ENCODE peak calls at places on chromosomes 3 and 15, in eight cellular contexts. G, Y, M, K, V, L, J and E are unnamed samples.

GRCh38 chr3:67415504-67415903 is 238.9 kb downstream of the SUCLG2 start:
- DNase-seq in J (no peak), K (no peak), M (no peak), Y (peak; percentile 38), L (no peak), V (no peak), G (no peak), E (no peak)

GRCh38 chr3:172561894-172562664 is 38.8 kb upstream of the TNFSF10 start:
- DNase-seq in V (no peak), G (no peak), M (no peak), K (peak; percentile 75), L (peak; percentile 85), J (no peak), Y (no peak), E (no peak)

GRCh38 chr15:101684384-101684783 is 32.2 kb upstream of the TM2D3 start:
- DNase-seq in J (no peak), V (no peak), M (no peak), Y (peak; percentile 85), L (peak; percentile 80), K (peak; percentile 20), G (peak; percentile 58), E (no peak)

GRCh38 chr3:192408721-192409151 is 318.6 kb downstream of the FGF12 start:
- DNase-seq in V (no peak), G (peak; percentile 21), M (peak; percentile 16), L (no peak), K (no peak), J (no peak), Y (no peak), E (no peak)

GRCh38 chr3:106197532-106198187 is 328.8 kb upstream of the CBLB start:
- DNase-seq in V (no peak), Y (peak; percentile 52), M (no peak), J (no peak), G (no peak), L (no peak), K (no peak), E (no peak)

GRCh38 chr15:45179221-45179985 is 8.4 kb downstream of the SHF start:
- DNase-seq in M (no peak), V (peak; percentile 81), J (no peak), G (peak; percentile 29), L (peak; percentile 48), K (no peak), Y (no peak), E (peak; percentile 82)

GRCh38 chr3:28835751-28836150 is 445.1 kb upstream of the RBMS3 start:
- DNase-seq in G (no peak), Y (no peak), L (peak; percentile 47), V (no peak), K (no peak), M (no peak), J (peak; percentile 53), E (peak; percentile 50)

GRCh38 chr3:148605551-148605950 is 92.2 kb upstream of the AGTR1 start:
- DNase-seq in K (no peak), G (no peak), Y (no peak), L (no peak), V (no peak), M (no peak), J (no peak), E (no peak)

GRCh38 chr15:75019916-75020315 is 3.5 kb upstream of the PPCDC start:
- DNase-seq in G (no peak), M (no peak), V (no peak), J (no peak), Y (no peak), L (no peak), K (no peak), E (no peak)

GRCh38 chr15:53461677-53462076 is 297.8 kb downstream of the WDR72 start:
- DNase-seq in K (no peak), Y (no peak), L (no peak), G (no peak), M (no peak), J (no peak), V (no peak), E (no peak)

GRCh38 chr3:107065094-107065861 is 312.0 kb upstream of the CCDC54 start:
- DNase-seq in L (peak; percentile 10), J (no peak), G (no peak), V (no peak), M (no peak), Y (no peak), K (no peak), E (no peak)

GRCh38 chr3:151901282-151901945 is 28.0 kb downstream of the SUCNR1 start:
- DNase-seq in L (peak; percentile 45), M (no peak), J (no peak), Y (peak; percentile 61), K (no peak), V (no peak), G (no peak), E (no peak)

GRCh38 chr3:8286749-8287148 is 214.9 kb upstream of the LMCD1 start:
- DNase-seq in K (no peak), V (no peak), J (no peak), M (no peak), Y (no peak), L (no peak), G (no peak), E (no peak)

GRCh38 chr15:52020253-52021085 is 1.4 kb downstream of the MAPK6 start:
- DNase-seq in V (no peak), J (no peak), K (no peak), L (peak; percentile 4), G (no peak), M (no peak), Y (no peak), E (no peak)

GRCh38 chr3:152428577-152428976 is 159.8 kb downstream of the MBNL1 start:
- DNase-seq in G (no peak), V (no peak), J (no peak), Y (peak; percentile 48), L (no peak), M (no peak), K (no peak), E (no peak)

GRCh38 chr3:45582407-45582806 is 12.1 kb upstream of the LIMD1 start:
- DNase-seq in K (no peak), Y (peak; percentile 79), V (no peak), L (no peak), M (no peak), J (no peak), G (no peak), E (no peak)

GRCh38 chr3:171526146-171526545 is 65.9 kb upstream of the TNIK start:
- DNase-seq in M (no peak), Y (peak; percentile 59), V (no peak), J (no peak), L (peak; percentile 18), G (no peak), K (no peak), E (no peak)

GRCh38 chr3:43503067-43503728 is 118.6 kb downstream of the ANO10 start:
- DNase-seq in G (no peak), V (no peak), M (no peak), Y (no peak), K (no peak), J (no peak), L (peak; percentile 77), E (no peak)

GRCh38 chr3:35710554-35710953 is 71.2 kb downstream of the ARPP21 start:
- DNase-seq in G (no peak), Y (no peak), K (no peak), L (no peak), J (no peak), V (no peak), M (no peak), E (no peak)

GRCh38 chr15:48602358-48603122 is 43.0 kb downstream of the FBN1 start:
- DNase-seq in J (no peak), L (peak; percentile 4), M (no peak), K (no peak), G (no peak), Y (peak; percentile 87), V (no peak), E (no peak)

GRCh38 chr3:46731795-46732194 is 14.1 kb upstream of the PRSS50 start:
- DNase-seq in G (no peak), M (no peak), K (no peak), V (no peak), J (no peak), Y (no peak), L (no peak), E (no peak)

GRCh38 chr15:66743703-66744536 is 41.9 kb downstream of the SMAD6 start:
- DNase-seq in J (no peak), L (peak; percentile 78), M (no peak), Y (no peak), G (no peak), K (no peak), V (no peak), E (peak; percentile 64)

DNA sequence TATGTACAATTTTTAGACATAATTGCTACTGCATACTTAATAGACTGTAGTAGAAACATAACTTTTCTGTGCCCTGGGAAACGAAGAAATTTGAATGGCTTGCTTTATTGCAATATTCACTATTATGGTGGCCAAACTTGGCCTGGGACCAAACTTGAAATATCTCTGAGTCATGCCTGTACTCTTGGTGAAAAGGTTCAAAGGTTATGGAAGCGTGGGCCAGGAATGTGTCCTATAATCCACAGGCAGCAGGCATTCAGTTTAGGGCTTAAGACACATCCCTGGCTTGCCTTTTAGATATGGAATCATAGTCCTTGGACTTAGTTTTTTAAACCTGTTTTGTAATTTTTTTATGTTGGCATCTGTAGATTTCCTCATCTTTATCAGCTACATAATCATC is 124.3 kb downstream of the LRIG1 start:
- DNase-seq in V (no peak), G (peak; percentile 13), J (no peak), L (peak; percentile 16), M (no peak), Y (peak; percentile 70), K (no peak), E (no peak)
- H3K27ac ChIP-seq in V (no peak overlapping the region), G (peak overlapping the region; percentile 46), J (no peak overlapping the region), L (no peak overlapping the region), M (peak overlapping the region; percentile 11), Y (no peak overlapping the region), K (no peak overlapping the region), E (no peak overlapping the region)

GRCh38 chr15:92162657-92163056 is 231.0 kb upstream of the ST8SIA2 start:
- DNase-seq in L (no peak), K (no peak), M (no peak), Y (no peak), V (no peak), J (no peak), G (no peak), E (no peak)
- H3K4me1 ChIP-seq in L (no peaks in the 10 kb centered on the region), K (no peaks in the 10 kb centered on the region), M (peaks cover 25% of the 10 kb centered on the region), Y (peaks cover 13% of the 10 kb centered on the region), V (no peaks in the 10 kb centered on the region), J (no peaks in the 10 kb centered on the region), G (peaks cover 12% of the 10 kb centered on the region), E (no peaks in the 10 kb centered on the region)

GRCh38 chr15:42575188-42576039 is at the start of gene STARD9:
- DNase-seq in V (peak; percentile 99), G (peak; percentile 81), L (peak; percentile 98), Y (peak; percentile 92), M (peak; percentile 99), J (peak; percentile 95), K (peak; percentile 88), E (peak; percentile 99)
- TF ChIP-seq CTCF in V (no peak), G (no peak), L (no peak), Y (no peak), M (no peak), J (no peak), K (no peak), E (no peak)

DNA sequence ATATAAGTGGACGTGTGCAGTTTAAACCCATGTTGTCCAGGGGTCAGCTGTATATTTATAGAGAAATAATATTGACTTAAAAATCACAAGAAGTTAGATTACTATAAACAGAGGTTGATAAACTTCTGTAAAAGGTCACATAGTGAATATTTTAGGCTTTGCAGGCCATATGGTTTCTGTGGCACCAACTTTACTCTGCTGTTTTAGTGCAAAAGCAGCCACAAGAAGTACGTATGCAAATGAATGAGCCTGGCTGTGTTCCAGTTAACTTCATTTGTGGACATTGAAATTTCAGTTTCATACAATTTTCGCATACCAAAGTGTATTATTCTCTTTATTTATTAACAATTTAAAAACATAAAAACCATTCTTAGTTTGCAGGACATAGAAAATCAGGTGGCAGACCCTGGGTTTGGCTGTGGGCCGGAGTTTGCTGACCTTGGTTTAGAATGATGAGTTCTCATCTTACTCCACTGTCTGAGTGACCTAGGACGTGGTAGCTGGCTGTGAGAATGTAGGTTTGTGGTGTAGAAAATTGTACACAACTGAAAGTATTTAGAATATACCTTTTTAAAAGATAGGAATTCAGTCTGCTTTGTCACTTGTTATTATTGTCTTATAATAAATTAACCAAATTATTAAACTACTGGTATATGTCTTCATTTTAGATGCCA is 16.3 kb downstream of the FAN1 start:
- DNase-seq in V (no peak), Y (no peak), L (no peak), M (no peak), J (no peak), G (no peak), K (no peak), E (no peak)
- H3K27ac ChIP-seq in V (no peak overlapping the region), Y (no peak overlapping the region), L (no peak overlapping the region), M (no peak overlapping the region), J (no peak overlapping the region), G (no peak overlapping the region), K (no peak overlapping the region), E (no peak overlapping the region)